ENCODE peak calls at places on chromosomes 2 and 18, in four cellular contexts. N is hepatocyte, G is fibroblast of pulmonary artery, A is psoas muscle. D is an unnamed sample.

GRCh38 chr2:171595896-171596295 is 73.6 kb downstream of the CYBRD1 start:
- DNase-seq in N (peak; percentile 35), G (peak; percentile 87), A (no peak), D (peak; percentile 89)

GRCh38 chr2:238121511-238122286 is 16.8 kb upstream of the KLHL30 start:
- DNase-seq in N (no peak), G (no peak), A (no peak), D (no peak)

GRCh38 chr2:57376985-57377384 is 669.6 kb upstream of the VRK2 start:
- DNase-seq in N (peak; percentile 18), G (peak; percentile 6), A (no peak), D (peak; percentile 41)

GRCh38 chr2:25168256-25169072 is at the start of gene POMC:
- DNase-seq in N (peak; percentile 58), G (peak; percentile 30), A (peak; percentile 26), D (no peak)

GRCh38 chr18:5311273-5312009 is 15.9 kb upstream of the ZBTB14 start:
- DNase-seq in N (no peak), G (no peak), A (no peak), D (no peak)

GRCh38 chr2:191552036-191552435 is 125.9 kb upstream of the NABP1 start:
- DNase-seq in N (no peak), G (no peak), A (no peak), D (no peak)

GRCh38 chr2:197255550-197255949 is 55.0 kb downstream of the ANKRD44 start:
- DNase-seq in N (peak; percentile 49), G (peak; percentile 56), A (peak; percentile 57), D (peak; percentile 47)

GRCh38 chr2:10000541-10000940 is 42.8 kb upstream of the KLF11 start:
- DNase-seq in N (no peak), G (no peak), A (no peak), D (no peak)

GRCh38 chr2:20115902-20116301 is 64.5 kb upstream of the LAPTM4A start:
- DNase-seq in N (peak; percentile 51), G (no peak), A (no peak), D (no peak)

GRCh38 chr2:159152119-159152778 is 134.3 kb downstream of the WDSUB1 start:
- DNase-seq in N (no peak), G (no peak), A (no peak), D (peak; percentile 34)

GRCh38 chr2:148642891-148643416 is 1.6 kb upstream of the EPC2 start:
- DNase-seq in N (peak; percentile 39), G (peak; percentile 83), A (no peak), D (peak; percentile 76)

GRCh38 chr2:99636432-99637034 is 146.7 kb upstream of the REV1 start:
- DNase-seq in N (no peak), G (peak; percentile 8), A (peak; percentile 89), D (peak; percentile 35)

GRCh38 chr2:16034151-16034974 is 94.0 kb downstream of the MYCN start:
- DNase-seq in N (no peak), G (no peak), A (no peak), D (no peak)

GRCh38 chr18:31512203-31512764 is 14.3 kb downstream of the DSG2 start:
- DNase-seq in N (peak; percentile 89), G (peak; percentile 83), A (no peak), D (peak; percentile 77)

GRCh38 chr2:233000886-233001750 is 11.9 kb downstream of the NGEF start:
- DNase-seq in N (no peak), G (no peak), A (no peak), D (no peak)

GRCh38 chr18:50563376-50563775 is 3.5 kb downstream of the MAPK4 start:
- DNase-seq in N (no peak), G (no peak), A (no peak), D (no peak)

GRCh38 chr2:142165790-142166189 is 35.0 kb upstream of the LRP1B start:
- DNase-seq in N (peak; percentile 61), G (peak; percentile 75), A (no peak), D (peak; percentile 75)

GRCh38 chr2:120403676-120404075 is 57.7 kb downstream of the INHBB start:
- DNase-seq in N (no peak), G (no peak), A (no peak), D (no peak)

GRCh38 chr2:240643093-240643810 is 18.0 kb downstream of the GPR35 start:
- DNase-seq in N (no peak), G (no peak), A (no peak), D (no peak)

GRCh38 chr18:766550-766860 is 45.5 kb downstream of the YES1 start:
- DNase-seq in N (no peak), G (no peak), A (no peak), D (no peak)

GRCh38 chr2:157986761-157987160 is 110.6 kb upstream of the ACVR1 start:
- DNase-seq in N (no peak), G (no peak), A (no peak), D (no peak)

GRCh38 chr18:35729971-35730668 is 148.6 kb downstream of the GALNT1 start:
- DNase-seq in N (no peak), G (no peak), A (no peak), D (no peak)

GRCh38 chr18:11785444-11786055 is 65.7 kb upstream of the CHMP1B start:
- DNase-seq in N (no peak), G (no peak), A (no peak), D (no peak)

GRCh38 chr2:50748652-50749174 is 283.2 kb downstream of the NRXN1 start:
- DNase-seq in N (no peak), G (no peak), A (no peak), D (no peak)

GRCh38 chr2:234044157-234044556 is 6.3 kb upstream of the SPP2 start:
- DNase-seq in N (no peak), G (peak; percentile 78), A (no peak), D (peak; percentile 46)

GRCh38 chr18:8991131-8991530 is 111.4 kb upstream of the NDUFV2 start:
- DNase-seq in N (no peak), G (no peak), A (no peak), D (no peak)

GRCh38 chr2:175567435-175568061 is 386.0 kb upstream of the ATP5MC3 start:
- DNase-seq in N (no peak), G (no peak), A (no peak), D (no peak)

DNA sequence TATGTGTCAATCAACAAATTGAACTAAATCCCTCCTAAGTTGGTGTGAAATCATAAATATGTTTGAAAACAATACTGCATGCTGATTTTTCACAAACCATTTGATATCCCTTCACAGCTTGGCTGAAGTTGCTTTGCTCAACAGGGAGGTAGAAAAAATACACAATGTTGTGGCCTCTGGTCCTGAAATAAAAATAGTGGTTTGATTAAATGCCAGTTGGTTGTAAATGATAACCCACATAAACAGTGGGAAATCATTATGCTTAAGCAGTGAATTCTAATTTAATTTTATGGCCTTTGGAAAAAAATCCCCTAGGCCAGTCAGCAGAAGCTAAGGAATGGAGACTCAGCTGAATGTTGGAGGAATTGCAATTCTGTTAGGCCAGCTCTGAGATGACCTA is 359.4 kb upstream of the CWC22 start:
- DNase-seq in N (no peak), G (no peak), A (no peak), D (no peak)
- TF ChIP-seq CTCF in N (no peak), G (no peak), A (no peak), D (no peak)

GRCh38 chr2:98500561-98500960 is 55.9 kb downstream of the INPP4A start:
- DNase-seq in N (no peak), G (no peak), A (no peak), D (no peak)
- H3K4me3 ChIP-seq in N (no peak overlapping the region), G (no peak overlapping the region), A (no peak overlapping the region), D (no peak overlapping the region)

GRCh38 chr2:145411493-145411892 is 891.6 kb upstream of the ZEB2 start:
- DNase-seq in N (no peak), G (no peak), A (no peak), D (no peak)

GRCh38 chr2:145413261-145413660 is 893.3 kb upstream of the ZEB2 start:
- DNase-seq in N (no peak), G (no peak), A (no peak), D (no peak)

GRCh38 chr2:145410096-145410495 is 890.2 kb upstream of the ZEB2 start:
- DNase-seq in N (no peak), G (no peak), A (no peak), D (no peak)

GRCh38 chr2:145415151-145415550 is 895.2 kb upstream of the ZEB2 start:
- DNase-seq in N (no peak), G (no peak), A (no peak), D (no peak)

DNA sequence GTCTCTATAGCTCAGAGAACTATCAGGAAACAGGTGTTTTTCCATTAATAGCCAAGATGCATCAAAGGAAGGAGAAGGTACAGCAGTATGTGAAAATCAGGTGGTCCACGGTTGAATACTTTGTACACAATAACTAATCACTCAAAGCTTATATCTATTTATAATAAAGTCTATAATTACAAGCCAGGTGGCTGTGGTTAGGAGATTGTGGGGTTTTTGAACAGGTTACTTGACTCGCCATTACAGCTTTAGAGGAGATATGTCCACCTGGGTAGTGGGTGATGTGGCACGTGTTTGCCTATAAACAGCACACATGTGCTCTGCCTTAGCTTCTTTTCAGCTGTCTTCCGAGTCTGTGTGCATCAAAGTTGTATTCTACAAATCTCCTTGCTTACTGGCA is 892.2 kb upstream of the ZEB2 start:
- DNase-seq in N (no peak), G (no peak), A (no peak), D (no peak)
- TF ChIP-seq CTCF in N (no peak), G (no peak), A (no peak), D (no peak)

GRCh38 chr2:63844616-63845015 is 2.9 kb downstream of the UGP2 start:
- DNase-seq in N (no peak), G (no peak), A (no peak), D (no peak)

GRCh38 chr2:63843791-63844190 is 2.1 kb downstream of the UGP2 start:
- DNase-seq in N (no peak), G (no peak), A (no peak), D (no peak)

GRCh38 chr2:63846487-63846886 is 4.8 kb downstream of the UGP2 start:
- DNase-seq in N (no peak), G (no peak), A (no peak), D (peak; percentile 48)

GRCh38 chr2:63843093-63843492 is 1.4 kb downstream of the UGP2 start:
- DNase-seq in N (no peak), G (no peak), A (no peak), D (peak; percentile 30)

GRCh38 chr2:63845866-63846265 is 4.2 kb downstream of the UGP2 start:
- DNase-seq in N (no peak), G (no peak), A (no peak), D (no peak)
- H3K4me3 ChIP-seq in N (no peak overlapping the region), G (no peak overlapping the region), A (peak overlapping the region; percentile 76), D (no peak overlapping the region)

GRCh38 chr2:207734636-207735512 is 23.4 kb downstream of the CCNYL1 start:
- DNase-seq in N (peak; percentile 49), G (no peak), A (no peak), D (no peak)
- TF ChIP-seq CTCF in N (no peak), G (no peak), A (no peak), D (no peak)

GRCh38 chr2:127664895-127665225 is 10.5 kb downstream of the LIMS2 start:
- DNase-seq in N (no peak), G (no peak), A (no peak), D (no peak)
- H3K4me3 ChIP-seq in N (no peak overlapping the region), G (no peak overlapping the region), A (peak overlapping the region; percentile 58), D (no peak overlapping the region)

DNA sequence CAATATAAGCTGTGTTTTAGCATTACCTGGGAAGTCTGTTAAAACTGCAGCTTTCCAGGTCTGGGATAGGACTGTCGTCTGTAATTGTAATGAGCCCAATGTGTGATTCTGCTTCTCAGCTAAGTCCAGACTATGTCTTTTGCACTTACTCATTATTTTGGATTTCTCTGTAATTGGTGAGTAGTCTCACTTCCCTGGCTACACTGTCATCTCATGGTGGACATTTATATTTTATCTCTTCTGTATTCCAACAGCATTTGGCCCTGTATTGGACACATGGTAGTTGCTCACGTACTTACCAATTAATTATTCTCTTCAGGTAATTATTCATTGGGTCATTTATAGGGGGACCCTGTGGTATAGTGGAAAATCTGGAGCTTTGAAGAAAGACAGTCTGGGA is 28.0 kb downstream of the LHCGR start:
- DNase-seq in N (peak; percentile 22), G (no peak), A (no peak), D (peak; percentile 55)
- TF ChIP-seq CTCF in N (peak; percentile 41), G (no peak), A (no peak), D (peak; percentile 12)

D was measured in cardiac fibroblast.